ENCODE peak calls at places on chromosomes 5 and 9, in six cellular contexts. One of them, this sample, is unnamed.

GRCh38 chr9:76798527-76798926 is 34.3 kb downstream of the PCA3 start:
- DNase-seq in cardiac muscle cell: no peak
- DNase-seq in fibroblast of the aortic adventitia: no peak
- DNase-seq in PC-3: no peak
- DNase-seq in AG09319: no peak
- DNase-seq in brain microvascular endothelial cell: no peak
- DNase-seq in this sample: no peak

GRCh38 chr5:168679515-168679920 is 100.3 kb upstream of the PANK3 start:
- DNase-seq in cardiac muscle cell: peak
- DNase-seq in fibroblast of the aortic adventitia: peak
- DNase-seq in PC-3: peak
- DNase-seq in AG09319: peak
- DNase-seq in brain microvascular endothelial cell: peak
- DNase-seq in this sample: peak

GRCh38 chr5:146620663-146621051 is 104.7 kb upstream of the GPR151 start:
- DNase-seq in cardiac muscle cell: no peak
- DNase-seq in fibroblast of the aortic adventitia: no peak
- DNase-seq in PC-3: no peak
- DNase-seq in AG09319: no peak
- DNase-seq in brain microvascular endothelial cell: no peak
- DNase-seq in this sample: peak

GRCh38 chr9:5949103-5949699 is 58.5 kb downstream of the MLANA start:
- DNase-seq in cardiac muscle cell: peak
- DNase-seq in fibroblast of the aortic adventitia: no peak
- DNase-seq in PC-3: peak
- DNase-seq in AG09319: no peak
- DNase-seq in brain microvascular endothelial cell: no peak
- DNase-seq in this sample: no peak

GRCh38 chr5:35319231-35320002 is 89.1 kb upstream of the PRLR start:
- DNase-seq in cardiac muscle cell: peak
- DNase-seq in fibroblast of the aortic adventitia: no peak
- DNase-seq in PC-3: peak
- DNase-seq in AG09319: no peak
- DNase-seq in brain microvascular endothelial cell: peak
- DNase-seq in this sample: no peak

GRCh38 chr9:116945817-116946216 is 258.7 kb downstream of the TRIM32 start:
- DNase-seq in cardiac muscle cell: no peak
- DNase-seq in fibroblast of the aortic adventitia: no peak
- DNase-seq in PC-3: no peak
- DNase-seq in AG09319: no peak
- DNase-seq in brain microvascular endothelial cell: no peak
- DNase-seq in this sample: no peak

GRCh38 chr5:113686599-113686998 is 173.1 kb downstream of the YTHDC2 start:
- DNase-seq in cardiac muscle cell: no peak
- DNase-seq in fibroblast of the aortic adventitia: no peak
- DNase-seq in PC-3: no peak
- DNase-seq in AG09319: no peak
- DNase-seq in brain microvascular endothelial cell: no peak
- DNase-seq in this sample: no peak

GRCh38 chr9:19154135-19154612 is 26.9 kb upstream of the PLIN2 start:
- DNase-seq in cardiac muscle cell: peak
- DNase-seq in fibroblast of the aortic adventitia: peak
- DNase-seq in PC-3: no peak
- DNase-seq in AG09319: no peak
- DNase-seq in brain microvascular endothelial cell: peak
- DNase-seq in this sample: no peak

GRCh38 chr9:110615526-110615925 is 36.0 kb upstream of the SVEP1 start:
- DNase-seq in cardiac muscle cell: peak
- DNase-seq in fibroblast of the aortic adventitia: peak
- DNase-seq in PC-3: no peak
- DNase-seq in AG09319: no peak
- DNase-seq in brain microvascular endothelial cell: peak
- DNase-seq in this sample: no peak

GRCh38 chr5:124979174-124979573 is 232.7 kb upstream of the ZNF608 start:
- DNase-seq in cardiac muscle cell: no peak
- DNase-seq in fibroblast of the aortic adventitia: peak
- DNase-seq in PC-3: peak
- DNase-seq in AG09319: no peak
- DNase-seq in brain microvascular endothelial cell: no peak
- DNase-seq in this sample: no peak

GRCh38 chr5:67672633-67673032 is 476.0 kb upstream of the CD180 start:
- DNase-seq in cardiac muscle cell: no peak
- DNase-seq in fibroblast of the aortic adventitia: peak
- DNase-seq in PC-3: no peak
- DNase-seq in AG09319: no peak
- DNase-seq in brain microvascular endothelial cell: peak
- DNase-seq in this sample: no peak

GRCh38 chr5:1840741-1841521 is 39.7 kb downstream of the NDUFS6 start:
- DNase-seq in cardiac muscle cell: peak
- DNase-seq in fibroblast of the aortic adventitia: no peak
- DNase-seq in PC-3: no peak
- DNase-seq in AG09319: no peak
- DNase-seq in brain microvascular endothelial cell: no peak
- DNase-seq in this sample: peak

GRCh38 chr5:142717582-142718215 is 31.8 kb upstream of the FGF1 start:
- DNase-seq in cardiac muscle cell: peak
- DNase-seq in fibroblast of the aortic adventitia: peak
- DNase-seq in PC-3: peak
- DNase-seq in AG09319: peak
- DNase-seq in brain microvascular endothelial cell: peak
- DNase-seq in this sample: no peak

GRCh38 chr9:116163293-116164055 is 9.9 kb downstream of the PAPPA start:
- DNase-seq in cardiac muscle cell: no peak
- DNase-seq in fibroblast of the aortic adventitia: no peak
- DNase-seq in PC-3: peak
- DNase-seq in AG09319: no peak
- DNase-seq in brain microvascular endothelial cell: no peak
- DNase-seq in this sample: no peak

GRCh38 chr5:177023247-177023703 is 779 bp downstream of the ZNF346 start:
- DNase-seq in cardiac muscle cell: peak
- DNase-seq in fibroblast of the aortic adventitia: peak
- DNase-seq in PC-3: peak
- DNase-seq in AG09319: no peak
- DNase-seq in brain microvascular endothelial cell: no peak
- DNase-seq in this sample: peak

GRCh38 chr5:146607663-146608315 is 91.8 kb upstream of the GPR151 start:
- DNase-seq in cardiac muscle cell: no peak
- DNase-seq in fibroblast of the aortic adventitia: no peak
- DNase-seq in PC-3: peak
- DNase-seq in AG09319: no peak
- DNase-seq in brain microvascular endothelial cell: no peak
- DNase-seq in this sample: no peak

GRCh38 chr5:92676839-92677197 is 904.2 kb downstream of the NR2F1-AS1 start:
- DNase-seq in cardiac muscle cell: no peak
- DNase-seq in fibroblast of the aortic adventitia: no peak
- DNase-seq in PC-3: no peak
- DNase-seq in AG09319: no peak
- DNase-seq in brain microvascular endothelial cell: no peak
- DNase-seq in this sample: no peak

GRCh38 chr5:97133106-97133505 is 9.3 kb downstream of the LIX1 start:
- DNase-seq in cardiac muscle cell: peak
- DNase-seq in fibroblast of the aortic adventitia: peak
- DNase-seq in PC-3: no peak
- DNase-seq in AG09319: no peak
- DNase-seq in brain microvascular endothelial cell: peak
- DNase-seq in this sample: no peak

GRCh38 chr9:118529210-118529609 is 825.0 kb downstream of the TLR4 start:
- DNase-seq in cardiac muscle cell: peak
- DNase-seq in fibroblast of the aortic adventitia: peak
- DNase-seq in PC-3: no peak
- DNase-seq in AG09319: no peak
- DNase-seq in brain microvascular endothelial cell: peak
- DNase-seq in this sample: no peak

GRCh38 chr5:168867271-168867670 is 288.1 kb upstream of the PANK3 start:
- DNase-seq in cardiac muscle cell: no peak
- DNase-seq in fibroblast of the aortic adventitia: no peak
- DNase-seq in PC-3: peak
- DNase-seq in AG09319: no peak
- DNase-seq in brain microvascular endothelial cell: no peak
- DNase-seq in this sample: no peak

GRCh38 chr5:82676663-82677062 is 398.5 kb upstream of the RPS23 start:
- DNase-seq in cardiac muscle cell: no peak
- DNase-seq in fibroblast of the aortic adventitia: no peak
- DNase-seq in PC-3: no peak
- DNase-seq in AG09319: no peak
- DNase-seq in brain microvascular endothelial cell: no peak
- DNase-seq in this sample: no peak

GRCh38 chr5:150412319-150413175 is at the start of gene CD74:
- DNase-seq in cardiac muscle cell: peak
- DNase-seq in fibroblast of the aortic adventitia: peak
- DNase-seq in PC-3: peak
- DNase-seq in AG09319: no peak
- DNase-seq in brain microvascular endothelial cell: peak
- DNase-seq in this sample: peak

GRCh38 chr9:135670721-135671590 is 7.8 kb downstream of the LCN9 start:
- DNase-seq in cardiac muscle cell: no peak
- DNase-seq in fibroblast of the aortic adventitia: no peak
- DNase-seq in PC-3: no peak
- DNase-seq in AG09319: no peak
- DNase-seq in brain microvascular endothelial cell: no peak
- DNase-seq in this sample: no peak

GRCh38 chr5:80150731-80151130 is 105.1 kb downstream of the SERINC5 start:
- DNase-seq in cardiac muscle cell: no peak
- DNase-seq in fibroblast of the aortic adventitia: no peak
- DNase-seq in PC-3: no peak
- DNase-seq in AG09319: no peak
- DNase-seq in brain microvascular endothelial cell: no peak
- DNase-seq in this sample: no peak

GRCh38 chr5:38258037-38258318 is 381 bp upstream of the EGFLAM start:
- DNase-seq in cardiac muscle cell: no peak
- DNase-seq in fibroblast of the aortic adventitia: no peak
- DNase-seq in PC-3: no peak
- DNase-seq in AG09319: no peak
- DNase-seq in brain microvascular endothelial cell: no peak
- DNase-seq in this sample: no peak
- TF ChIP-seq CTCF in cardiac muscle cell: no peak
- TF ChIP-seq CTCF in fibroblast of the aortic adventitia: no peak
- TF ChIP-seq CTCF in PC-3: no peak
- TF ChIP-seq CTCF in AG09319: no peak
- TF ChIP-seq CTCF in brain microvascular endothelial cell: no peak
- TF ChIP-seq CTCF in this sample: no peak

DNA sequence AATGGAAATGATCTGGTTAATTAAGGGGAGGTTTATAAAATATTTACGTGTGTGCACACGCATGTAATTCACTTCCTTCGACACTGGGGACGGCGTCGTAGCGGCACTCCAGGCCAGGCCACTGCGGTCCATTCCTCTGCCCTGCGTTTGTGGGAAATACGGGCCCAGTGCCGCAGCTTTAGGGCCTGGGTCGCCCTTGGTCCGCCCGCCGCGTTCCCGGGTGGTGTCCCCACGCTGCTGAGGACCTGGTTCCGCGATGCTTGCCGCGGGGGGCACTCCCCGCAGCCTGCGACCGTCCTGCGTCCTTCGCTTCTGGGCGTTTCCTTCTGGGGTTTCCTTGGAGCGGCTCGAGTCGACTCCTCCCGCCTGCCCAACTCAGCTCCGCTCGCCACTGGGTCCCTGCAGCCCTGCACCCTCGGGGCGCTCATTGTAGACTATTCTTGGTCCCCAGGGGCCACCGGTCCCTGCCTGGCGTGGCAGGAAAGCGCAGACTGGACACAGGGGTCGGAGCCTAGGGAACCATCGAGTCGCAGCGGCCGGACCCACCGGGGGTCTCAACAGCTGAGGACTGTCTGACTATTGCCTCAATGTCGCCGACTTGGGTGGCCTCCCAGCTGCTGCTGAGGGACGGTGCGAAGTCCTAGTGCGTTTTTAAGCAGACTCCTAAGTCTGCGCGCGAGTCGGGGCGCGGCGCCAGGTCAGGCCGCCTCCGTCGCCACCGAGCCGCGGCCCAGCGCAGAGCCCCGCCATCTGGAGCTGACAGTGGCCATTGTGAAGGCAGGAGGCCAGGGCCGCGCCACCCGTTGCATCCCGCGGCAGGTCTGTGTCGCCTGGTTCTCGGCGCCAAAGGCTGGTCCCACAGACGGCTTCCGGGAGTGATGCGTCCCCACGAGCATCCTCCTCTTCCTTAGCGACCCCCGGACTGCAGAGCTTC is 4.4 kb upstream of the IRX1 start:
- DNase-seq in cardiac muscle cell: no peak
- DNase-seq in fibroblast of the aortic adventitia: no peak
- DNase-seq in PC-3: no peak
- DNase-seq in AG09319: no peak
- DNase-seq in brain microvascular endothelial cell: no peak
- DNase-seq in this sample: no peak
- TF ChIP-seq CTCF in cardiac muscle cell: no peak
- TF ChIP-seq CTCF in fibroblast of the aortic adventitia: peak
- TF ChIP-seq CTCF in PC-3: no peak
- TF ChIP-seq CTCF in AG09319: no peak
- TF ChIP-seq CTCF in brain microvascular endothelial cell: no peak
- TF ChIP-seq CTCF in this sample: peak

GRCh38 chr9:132458432-132458831 is 48.4 kb downstream of the CFAP77 start:
- DNase-seq in cardiac muscle cell: no peak
- DNase-seq in fibroblast of the aortic adventitia: no peak
- DNase-seq in PC-3: no peak
- DNase-seq in AG09319: no peak
- DNase-seq in brain microvascular endothelial cell: no peak
- DNase-seq in this sample: no peak
- TF ChIP-seq CTCF in cardiac muscle cell: no peak
- TF ChIP-seq CTCF in fibroblast of the aortic adventitia: no peak
- TF ChIP-seq CTCF in PC-3: no peak
- TF ChIP-seq CTCF in AG09319: no peak
- TF ChIP-seq CTCF in brain microvascular endothelial cell: no peak
- TF ChIP-seq CTCF in this sample: no peak

GRCh38 chr9:127285957-127286356 is 21.4 kb downstream of the GARNL3 start:
- DNase-seq in cardiac muscle cell: peak
- DNase-seq in fibroblast of the aortic adventitia: peak
- DNase-seq in PC-3: no peak
- DNase-seq in AG09319: no peak
- DNase-seq in brain microvascular endothelial cell: no peak
- DNase-seq in this sample: no peak

GRCh38 chr9:127280880-127281660 is 16.5 kb downstream of the GARNL3 start:
- DNase-seq in cardiac muscle cell: no peak
- DNase-seq in fibroblast of the aortic adventitia: no peak
- DNase-seq in PC-3: no peak
- DNase-seq in AG09319: no peak
- DNase-seq in brain microvascular endothelial cell: no peak
- DNase-seq in this sample: no peak

GRCh38 chr9:127281887-127282286 is 17.3 kb downstream of the GARNL3 start:
- DNase-seq in cardiac muscle cell: no peak
- DNase-seq in fibroblast of the aortic adventitia: no peak
- DNase-seq in PC-3: no peak
- DNase-seq in AG09319: no peak
- DNase-seq in brain microvascular endothelial cell: no peak
- DNase-seq in this sample: no peak

GRCh38 chr9:127282611-127283010 is 18.0 kb downstream of the GARNL3 start:
- DNase-seq in cardiac muscle cell: no peak
- DNase-seq in fibroblast of the aortic adventitia: no peak
- DNase-seq in PC-3: no peak
- DNase-seq in AG09319: no peak
- DNase-seq in brain microvascular endothelial cell: no peak
- DNase-seq in this sample: no peak

DNA sequence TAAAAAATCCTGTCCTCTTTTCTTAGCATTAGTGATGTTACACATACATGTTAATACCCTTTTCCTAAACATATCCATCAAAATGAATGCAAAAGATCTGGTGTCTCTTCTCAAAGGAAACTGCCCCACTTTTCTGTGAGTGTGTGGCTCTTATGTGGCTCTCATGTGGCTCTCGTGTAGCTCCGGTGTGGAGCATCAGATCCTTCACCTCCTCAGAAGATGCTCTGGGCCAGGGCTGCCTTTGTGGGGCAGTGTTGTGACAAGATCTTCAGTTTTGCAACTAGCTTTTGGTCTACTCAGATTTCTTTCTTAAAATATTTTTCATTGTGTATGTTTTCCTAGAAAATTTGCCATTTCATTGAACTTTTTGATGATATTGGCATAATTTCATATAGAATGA is 19.3 kb downstream of the GARNL3 start:
- DNase-seq in cardiac muscle cell: peak
- DNase-seq in fibroblast of the aortic adventitia: peak
- DNase-seq in PC-3: peak
- DNase-seq in AG09319: peak
- DNase-seq in brain microvascular endothelial cell: peak
- DNase-seq in this sample: no peak
- TF ChIP-seq CTCF in cardiac muscle cell: peak
- TF ChIP-seq CTCF in fibroblast of the aortic adventitia: peak
- TF ChIP-seq CTCF in PC-3: peak
- TF ChIP-seq CTCF in AG09319: peak
- TF ChIP-seq CTCF in brain microvascular endothelial cell: peak
- TF ChIP-seq CTCF in this sample: no peak

This sample was measured in neural crest cell.